ENCODE peak calls at places on chromosomes 7 and 10, in four cellular contexts. P is HepG2, B is GM12878, D is WTC11. W is an unnamed sample.

GRCh38 chr10:29067161-29067560 is 221.7 kb upstream of the LYZL1 start:
- DNase-seq in P (no peak), B (no peak), D (no peak), W (no peak)

GRCh38 chr10:113045155-113046055 is 95.4 kb downstream of the TCF7L2 start:
- DNase-seq in P (no peak), D (no peak), B (no peak), W (no peak)

GRCh38 chr7:140674356-140674800 is 1.6 kb downstream of the ADCK2 start:
- DNase-seq in P (no peak), D (no peak), B (no peak), W (no peak)

GRCh38 chr10:58791137-58791536 is 278.5 kb downstream of the BICC1 start:
- DNase-seq in B (no peak), D (no peak), P (no peak), W (no peak)

GRCh38 chr10:90204956-90205695 is 503.7 kb downstream of the KIF20B start:
- DNase-seq in D (no peak), P (no peak), B (no peak), W (no peak)

GRCh38 chr7:134444198-134444960 is 14.5 kb downstream of the AKR1B1 start:
- DNase-seq in P (no peak), D (no peak), B (no peak), W (no peak)

GRCh38 chr10:97683556-97684357 is 3.3 kb downstream of the AVPI1 start:
- DNase-seq in P (no peak), D (no peak), B (no peak), W (peak)

GRCh38 chr10:72557362-72557761 is 68.5 kb downstream of the MICU1 start:
- DNase-seq in B (no peak), D (no peak), P (no peak), W (no peak)

GRCh38 chr7:836429-836828 is 4.2 kb downstream of the SUN1 start:
- DNase-seq in B (no peak), D (no peak), P (peak), W (no peak)

GRCh38 chr10:92590623-92591549 is 2.0 kb upstream of the KIF11 start:
- DNase-seq in B (no peak), P (peak), D (peak), W (peak)

GRCh38 chr7:74355091-74355490 is 65.9 kb downstream of the CLIP2 start:
- DNase-seq in P (peak), D (no peak), B (no peak), W (peak)

GRCh38 chr10:77405771-77406241 is 231.8 kb downstream of the KCNMA1 start:
- DNase-seq in B (no peak), D (peak), P (peak), W (peak)

GRCh38 chr10:95327367-95327766 is 36.6 kb upstream of the PDLIM1 start:
- DNase-seq in P (no peak), B (no peak), D (no peak), W (no peak)

GRCh38 chr7:44184221-44184873 is 4.9 kb downstream of the GCK start:
- DNase-seq in B (no peak), D (no peak), P (no peak), W (no peak)

GRCh38 chr7:155544485-155544884 is 1.9 kb downstream of the CNPY1 start:
- DNase-seq in B (no peak), P (no peak), D (no peak), W (no peak)

GRCh38 chr10:5297466-5297865 is 67.3 kb upstream of the UCN3 start:
- DNase-seq in P (no peak), B (no peak), D (no peak), W (no peak)

GRCh38 chr7:4774804-4775280 is 581 bp upstream of the AP5Z1 start:
- DNase-seq in B (no peak), D (no peak), P (peak), W (peak)

GRCh38 chr7:84532196-84532595 is 337.6 kb upstream of the SEMA3A start:
- DNase-seq in P (no peak), D (no peak), B (no peak), W (no peak)

GRCh38 chr7:122217125-122217524 is 73.1 kb upstream of the AASS start:
- DNase-seq in D (no peak), P (peak), B (no peak), W (no peak)

GRCh38 chr10:8532647-8533046 is 478.2 kb downstream of the GATA3 start:
- DNase-seq in P (no peak), D (no peak), B (no peak), W (no peak)

GRCh38 chr10:12409171-12409570 is 59.8 kb downstream of the CAMK1D start:
- DNase-seq in B (no peak), D (no peak), P (no peak), W (no peak)

GRCh38 chr10:71920540-71921318 is 43.5 kb upstream of the CHST3 start:
- DNase-seq in D (no peak), P (no peak), B (no peak), W (peak)

GRCh38 chr7:51950811-51951210 is 634.2 kb upstream of the COBL start:
- DNase-seq in B (no peak), P (no peak), D (no peak), W (no peak)

GRCh38 chr10:104077282-104078151 is 8.2 kb downstream of the COL17A1 start:
- DNase-seq in P (no peak), D (peak), B (no peak), W (no peak)
- TF ChIP-seq NR2C2 in P (no peak), D (no peak), B (no peak), W (no peak)

DNA sequence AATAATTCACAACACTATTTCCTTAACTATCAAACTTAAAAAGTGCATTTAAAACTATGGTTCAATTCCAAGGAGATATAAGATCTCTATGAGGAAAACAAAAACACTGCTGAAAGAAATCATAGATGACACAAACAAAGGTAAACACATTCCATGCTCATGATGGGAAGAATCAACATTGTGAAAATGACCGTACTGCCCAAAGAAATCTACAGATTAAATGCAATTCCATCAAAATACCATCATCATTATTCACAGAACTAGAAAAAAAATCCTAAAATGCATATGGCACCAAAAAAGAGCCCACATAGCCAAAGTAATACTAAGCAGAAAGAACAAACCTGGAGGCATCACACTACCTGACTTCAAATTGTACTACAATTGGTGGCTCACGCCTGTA is 159.9 kb upstream of the EEPD1 start:
- DNase-seq in D (no peak), B (no peak), P (no peak), W (no peak)
- TF ChIP-seq NR2C2 in D (no peak), B (no peak), P (no peak), W (no peak)

GRCh38 chr7:158710651-158711102 is 6.1 kb upstream of the NCAPG2 start:
- DNase-seq in P (no peak), D (no peak), B (no peak), W (peak)
- TF ChIP-seq NR2C2 in P (no peak), D (no peak), B (no peak), W (peak)

DNA sequence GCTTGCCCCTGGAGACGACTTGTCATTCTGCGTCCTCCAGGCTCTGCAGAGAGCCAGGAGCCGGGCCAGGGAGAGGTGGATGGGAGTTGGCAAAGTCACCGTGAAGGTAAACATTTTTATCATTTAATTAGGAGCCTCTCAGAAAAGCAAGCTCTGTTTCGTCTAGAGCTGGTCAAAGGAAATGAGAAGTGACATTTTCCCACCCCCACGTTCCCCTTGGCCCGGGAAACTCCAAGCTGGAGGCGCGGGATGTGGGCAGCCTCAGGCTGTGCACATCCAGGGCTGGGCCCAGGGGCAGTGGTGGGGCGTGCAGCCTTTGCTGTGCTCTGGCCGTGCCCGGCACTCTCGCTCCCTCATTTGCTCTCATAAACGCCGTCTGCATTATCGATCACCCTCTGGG is 135.6 kb upstream of the RET start:
- DNase-seq in B (no peak), D (no peak), P (no peak), W (no peak)
- TF ChIP-seq NR2C2 in B (no peak), D (no peak), P (no peak), W (no peak)

GRCh38 chr7:25625316-25625715 is 397.0 kb upstream of the NPVF start:
- DNase-seq in P (no peak), B (no peak), D (no peak), W (no peak)

GRCh38 chr7:25622716-25623115 is 394.4 kb upstream of the NPVF start:
- DNase-seq in B (no peak), D (no peak), P (no peak), W (no peak)

GRCh38 chr7:25621993-25622392 is 393.7 kb upstream of the NPVF start:
- DNase-seq in P (no peak), D (no peak), B (no peak), W (no peak)

GRCh38 chr7:25624001-25624400 is 395.7 kb upstream of the NPVF start:
- DNase-seq in P (no peak), D (no peak), B (no peak), W (no peak)

DNA sequence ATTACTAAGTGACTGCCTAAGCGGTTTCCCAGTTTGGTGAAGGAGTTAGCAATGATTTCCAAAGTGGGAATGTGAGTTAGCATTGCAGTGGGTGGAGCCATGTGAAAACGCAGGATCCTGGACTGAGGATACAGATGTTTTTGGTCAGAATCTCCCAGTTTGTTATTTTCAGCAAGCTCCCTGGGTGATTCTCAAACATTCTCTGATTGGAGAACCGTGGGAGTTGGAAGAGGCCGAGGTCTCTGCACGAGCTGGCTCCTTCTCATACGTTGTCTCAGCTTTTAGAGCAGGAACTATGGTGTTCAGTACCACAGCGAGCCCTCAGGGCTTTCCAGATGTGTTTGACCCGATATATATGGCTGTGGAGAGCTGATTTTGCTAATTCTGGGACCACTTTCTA is 396.6 kb upstream of the NPVF start:
- DNase-seq in D (no peak), P (no peak), B (no peak), W (no peak)
- TF ChIP-seq NR2C2 in D (no peak), P (no peak), B (no peak), W (no peak)

DNA sequence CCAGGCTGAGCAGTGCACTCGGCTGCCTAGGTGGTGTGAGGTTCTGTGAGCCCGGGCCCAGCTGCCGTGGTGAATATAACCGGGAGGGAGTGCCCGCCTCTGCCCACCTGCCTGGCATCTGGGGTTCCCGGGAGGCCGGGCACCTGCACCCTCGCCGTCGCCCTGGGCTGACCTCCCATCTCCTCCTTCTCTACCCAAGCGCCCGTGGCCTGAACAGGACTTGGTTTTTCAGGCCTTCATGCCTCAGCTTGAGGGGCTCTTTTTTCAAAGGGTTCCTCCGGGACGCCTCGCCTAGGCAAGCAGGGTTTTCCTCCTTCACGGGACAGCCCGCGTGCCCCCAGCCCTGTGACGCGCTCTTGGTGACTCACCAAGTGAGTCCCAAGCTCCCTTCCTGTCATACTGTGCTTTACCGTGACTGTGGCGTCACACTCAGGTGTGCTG is 9.9 kb downstream of the INPP5A start:
- DNase-seq in P (no peak), D (peak), B (no peak), W (no peak)
- TF ChIP-seq NR2C2 in P (no peak), D (no peak), B (no peak), W (no peak)

GRCh38 chr10:122029503-122030199 is 40.7 kb downstream of the TACC2 start:
- DNase-seq in D (no peak), P (no peak), B (no peak), W (no peak)

GRCh38 chr10:122030200-122030552 is 41.2 kb downstream of the TACC2 start:
- DNase-seq in B (no peak), D (no peak), P (no peak), W (no peak)

GRCh38 chr10:122033224-122033926 is 44.4 kb downstream of the TACC2 start:
- DNase-seq in D (no peak), B (no peak), P (no peak), W (no peak)

GRCh38 chr10:122034149-122034756 is 45.3 kb downstream of the TACC2 start:
- DNase-seq in D (no peak), P (no peak), B (no peak), W (no peak)
- TF ChIP-seq NR2C2 in D (no peak), P (no peak), B (no peak), W (no peak)

DNA sequence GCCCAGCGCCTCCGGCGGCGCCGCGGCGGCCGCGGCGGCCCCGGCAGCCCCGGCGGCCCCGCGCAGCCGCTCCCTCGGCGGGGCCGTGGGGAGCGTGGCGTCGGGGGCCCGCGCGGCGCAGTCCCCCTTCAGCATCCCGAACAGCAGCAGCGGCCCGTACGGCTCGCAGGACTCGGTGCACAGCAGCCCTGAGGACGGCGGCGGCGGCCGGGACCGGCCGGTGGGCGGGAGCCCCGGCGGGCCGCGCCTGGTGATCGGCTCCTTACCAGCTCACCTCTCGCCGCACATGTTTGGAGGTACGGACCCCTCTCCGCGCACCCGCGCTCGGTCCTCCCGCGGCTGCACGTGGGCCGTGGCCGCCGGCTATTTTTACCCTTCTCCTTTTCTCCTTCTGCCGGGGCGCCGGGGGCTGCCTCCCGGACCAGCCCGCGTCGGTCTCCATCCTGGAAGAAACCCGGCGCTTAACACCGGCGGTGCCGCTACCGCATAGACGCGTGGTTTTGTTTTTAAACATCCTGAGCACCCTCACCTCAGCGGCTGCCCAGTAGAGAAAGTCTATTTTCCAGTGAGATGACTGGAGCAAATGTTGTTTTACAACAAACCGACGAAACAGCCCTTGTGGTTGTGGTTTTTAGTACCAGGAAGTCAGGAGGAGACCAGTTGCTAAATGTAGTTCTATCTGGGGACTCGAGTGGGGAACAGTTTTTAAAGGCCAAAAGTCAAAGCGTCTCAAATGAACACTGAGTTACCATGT is 1.3 kb downstream of the ZNRF2 start:
- DNase-seq in P (peak), B (no peak), D (peak), W (peak)
- TF ChIP-seq NR2C2 in P (no peak), B (no peak), D (no peak), W (peak)